ENCODE peak calls at places on chromosomes 6 and 20, in six cellular contexts. F is choroid plexus epithelial cell, T is cardiac fibroblast, Z is HFF-Myc, N is psoas muscle, V is HCT116. H is an unnamed sample.
A peak's percentile ranks its signal among the peaks of the same experiment; 100 is the strongest.

GRCh38 chr6:134853111-134854055 is 96.5 kb downstream of the ALDH8A1 start:
- DNase-seq in F (peak; percentile 69), Z (no peak), V (peak; percentile 82), N (no peak), T (peak; percentile 92), H (no peak)

GRCh38 chr6:2237001-2237400 is 8.4 kb downstream of the GMDS start:
- DNase-seq in F (peak; percentile 83), T (peak; percentile 91), Z (peak; percentile 69), N (no peak), V (no peak), H (peak; percentile 78)

GRCh38 chr6:166670013-166670412 is 43.0 kb upstream of the RPS6KA2 start:
- DNase-seq in Z (no peak), T (no peak), N (no peak), F (no peak), V (no peak), H (no peak)

GRCh38 chr20:36440370-36441026 is 100.8 kb upstream of the MYL9 start:
- DNase-seq in N (no peak), Z (no peak), T (no peak), F (no peak), V (no peak), H (no peak)

GRCh38 chr6:24448396-24448795 is 41.0 kb downstream of the GPLD1 start:
- DNase-seq in Z (no peak), F (no peak), T (no peak), V (no peak), N (no peak), H (no peak)

GRCh38 chr6:33740204-33740608 is 6.5 kb downstream of the IP6K3 start:
- DNase-seq in V (no peak), F (no peak), Z (no peak), N (peak; percentile 85), T (peak; percentile 32), H (no peak)

GRCh38 chr20:58715709-58716475 is 23.3 kb downstream of the NPEPL1 start:
- DNase-seq in Z (no peak), F (no peak), N (peak; percentile 10), T (no peak), V (no peak), H (no peak)

GRCh38 chr20:44988772-44989171 is 22.5 kb downstream of the STK4 start:
- DNase-seq in Z (no peak), N (no peak), F (no peak), V (no peak), T (no peak), H (no peak)

GRCh38 chr6:75283907-75284284 is 696 bp downstream of the TMEM30A start:
- DNase-seq in N (no peak), V (no peak), F (no peak), Z (no peak), T (no peak), H (no peak)

GRCh38 chr6:40916816-40917215 is 122.2 kb downstream of the UNC5CL start:
- DNase-seq in N (no peak), F (no peak), Z (no peak), V (no peak), T (no peak), H (no peak)

GRCh38 chr6:100132005-100132404 is 138.0 kb upstream of the MCHR2 start:
- DNase-seq in T (no peak), F (no peak), V (no peak), Z (no peak), N (no peak), H (no peak)

GRCh38 chr20:17671565-17671964 is 10.5 kb downstream of the RRBP1 start:
- DNase-seq in N (no peak), T (no peak), F (no peak), V (no peak), Z (no peak), H (no peak)

GRCh38 chr6:8108031-8108660 is 5.8 kb upstream of the EEF1E1 start:
- DNase-seq in V (peak; percentile 27), T (peak; percentile 81), Z (peak; percentile 88), N (no peak), F (peak; percentile 98), H (peak; percentile 51)

GRCh38 chr6:129417416-129418086 is 292.4 kb downstream of the ARHGAP18 start:
- DNase-seq in F (no peak), N (no peak), V (no peak), Z (no peak), T (no peak), H (no peak)

GRCh38 chr20:48057251-48057650 is 272.0 kb upstream of the SULF2 start:
- DNase-seq in V (no peak), N (no peak), T (no peak), Z (no peak), F (no peak), H (no peak)

GRCh38 chr20:1813674-1814635 is 81.3 kb upstream of the SIRPA start:
- DNase-seq in N (no peak), V (no peak), T (no peak), Z (no peak), F (no peak), H (no peak)

GRCh38 chr20:5168582-5169396 is 42.0 kb downstream of the CDS2 start:
- DNase-seq in F (peak; percentile 73), Z (no peak), T (peak; percentile 54), V (no peak), N (peak; percentile 35), H (no peak)

GRCh38 chr20:40865095-40865494 is 163.5 kb upstream of the TOP1 start:
- DNase-seq in T (peak; percentile 17), Z (no peak), F (no peak), N (no peak), V (no peak), H (no peak)
- H3K4me3 ChIP-seq in T (no peak overlapping the region), Z (no peak overlapping the region), F (no peak overlapping the region), N (no peak overlapping the region), V (no peak overlapping the region), H (no peak overlapping the region)

GRCh38 chr6:16872543-16873230 is 111.4 kb upstream of the ATXN1 start:
- DNase-seq in T (no peak), V (no peak), Z (no peak), N (no peak), F (no peak), H (no peak)
- TF ChIP-seq CTCF in T (no peak), V (peak; percentile 39), Z (peak; percentile 13), N (no peak), F (peak; percentile 14), H (no peak)

GRCh38 chr6:13172294-13172693 is 156.0 kb downstream of the TBC1D7 start:
- DNase-seq in T (no peak), V (no peak), Z (no peak), N (no peak), F (no peak), H (no peak)
- H3K4me3 ChIP-seq in T (no peak overlapping the region), V (no peak overlapping the region), Z (no peak overlapping the region), N (no peak overlapping the region), F (no peak overlapping the region), H (no peak overlapping the region)

DNA sequence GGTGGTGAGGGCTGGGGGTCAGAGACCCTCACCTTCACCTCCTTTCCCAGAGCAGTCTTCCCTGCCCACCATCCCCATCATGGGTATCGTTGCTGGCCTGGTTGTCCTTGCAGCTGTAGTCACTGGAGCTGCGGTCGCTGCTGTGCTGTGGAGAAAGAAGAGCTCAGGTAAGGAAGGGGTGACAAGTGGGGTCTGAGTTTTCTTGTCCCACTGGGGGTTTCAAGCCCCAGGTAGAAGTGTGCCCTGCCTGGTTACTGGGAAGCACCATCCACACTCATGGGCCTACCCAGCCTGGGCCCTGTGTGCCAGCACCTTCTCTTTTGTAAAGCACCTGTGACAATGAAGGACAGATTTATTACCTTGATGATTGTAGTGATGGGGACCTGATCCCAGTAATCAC is 2.1 kb downstream of the HLA-G start:
- DNase-seq in F (no peak), V (no peak), Z (no peak), T (no peak), N (no peak), H (no peak)
- TF ChIP-seq CTCF in F (no peak), V (no peak), Z (no peak), T (no peak), N (no peak), H (no peak)

GRCh38 chr20:34736106-34736505 is 32.0 kb downstream of the TP53INP2 start:
- DNase-seq in Z (no peak), T (no peak), F (no peak), V (no peak), N (peak; percentile 27), H (no peak)

GRCh38 chr20:34729416-34729815 is 25.3 kb downstream of the TP53INP2 start:
- DNase-seq in T (no peak), Z (no peak), N (no peak), V (no peak), F (no peak), H (no peak)

DNA sequence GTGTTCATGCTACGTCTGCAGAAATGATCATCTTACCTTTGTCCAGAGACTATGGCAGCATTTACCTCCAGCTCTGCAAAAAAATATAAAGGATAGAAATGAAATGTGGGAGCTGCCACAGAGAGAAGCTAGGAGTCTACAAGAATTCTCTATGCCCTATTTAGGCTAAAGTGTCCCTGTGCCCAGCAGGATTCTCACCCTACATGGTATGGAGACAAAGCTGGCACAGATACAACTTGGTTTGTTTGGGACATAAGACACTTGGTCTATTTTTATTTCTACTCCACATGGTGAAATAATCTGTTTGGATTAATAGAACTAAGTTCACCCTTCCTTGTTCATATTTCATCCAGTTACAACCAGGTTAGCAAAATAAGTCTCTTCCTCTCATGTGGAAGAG is 28.4 kb downstream of the TP53INP2 start:
- DNase-seq in V (no peak), T (no peak), N (no peak), Z (no peak), F (no peak), H (no peak)
- H3K4me3 ChIP-seq in V (no peak overlapping the region), T (no peak overlapping the region), N (no peak overlapping the region), Z (no peak overlapping the region), F (no peak overlapping the region), H (no peak overlapping the region)